ENCODE peak calls at places on chromosome 10, in ten cellular contexts. R is fibroblast of the aortic adventitia; G is endothelial cell; L is cardiac fibroblast; B is OCI-LY7; O is activated B cell treated with CpG ODN at 0.5 μM for 24 hours; N is tibial artery; C is A549; S is CD4-positive, alpha-beta T cell; W is Peyer's patch. K is an unnamed sample.

GRCh38 chr10:43166879-43167490 is 28.7 kb downstream of the CSGALNACT2 start:
- DNase-seq in L (no peak), S (no peak), B (peak), O (no peak), C (no peak), G (no peak), R (no peak), N (no peak), W (no peak), K (no peak)

GRCh38 chr10:33280217-33280616 is 54.2 kb downstream of the NRP1 start:
- DNase-seq in O (no peak), G (no peak), C (no peak), S (no peak), N (no peak), W (no peak), L (no peak), R (peak), B (no peak), K (no peak)

GRCh38 chr10:95445223-95445836 is 115.8 kb downstream of the SORBS1 start:
- DNase-seq in B (no peak), G (no peak), L (peak), N (peak), C (peak), O (no peak), S (no peak), R (peak), W (peak), K (peak)

GRCh38 chr10:97013568-97013967 is 172.2 kb downstream of the SLIT1 start:
- DNase-seq in O (no peak), C (no peak), B (no peak), N (no peak), G (no peak), R (no peak), S (no peak), W (no peak), L (no peak), K (no peak)

GRCh38 chr10:49550563-49550962 is 11.6 kb upstream of the ERCC6 start:
- DNase-seq in R (peak), N (no peak), W (no peak), G (no peak), C (no peak), S (no peak), L (peak), B (no peak), O (no peak), K (no peak)

GRCh38 chr10:33337335-33337854 is 2.9 kb upstream of the NRP1 start:
- DNase-seq in L (peak), R (peak), W (no peak), O (no peak), G (peak), C (peak), B (no peak), S (no peak), N (peak), K (peak)

GRCh38 chr10:86333813-86334514 is 32.6 kb downstream of the GRID1 start:
- DNase-seq in C (no peak), W (no peak), S (no peak), O (no peak), G (no peak), L (no peak), R (no peak), B (no peak), N (no peak), K (no peak)

GRCh38 chr10:78688945-78689935 is 379.5 kb upstream of the ZMIZ1 start:
- DNase-seq in O (no peak), N (peak), W (no peak), L (peak), S (no peak), R (peak), B (no peak), G (no peak), C (no peak), K (peak)

GRCh38 chr10:31129261-31129660 is 97.6 kb upstream of the ZNF438 start:
- DNase-seq in W (no peak), O (no peak), B (no peak), L (peak), G (no peak), R (peak), C (no peak), S (no peak), N (peak), K (peak)

GRCh38 chr10:50575477-50576244 is 48.1 kb downstream of the SGMS1 start:
- DNase-seq in G (no peak), B (no peak), W (no peak), O (no peak), R (no peak), S (no peak), L (no peak), N (no peak), C (no peak), K (no peak)

GRCh38 chr10:19817251-19818046 is 1.2 kb downstream of the PLXDC2 start:
- DNase-seq in L (peak), S (no peak), C (no peak), R (no peak), N (peak), O (no peak), B (no peak), W (no peak), G (peak), K (peak)

GRCh38 chr10:133123746-133124356 is 36.1 kb downstream of the ADGRA1 start:
- DNase-seq in C (no peak), S (no peak), B (no peak), W (no peak), G (no peak), L (no peak), R (no peak), O (no peak), N (no peak), K (no peak)

GRCh38 chr10:78529262-78529661 is 495.6 kb downstream of the RPS24 start:
- DNase-seq in L (no peak), S (no peak), C (no peak), G (no peak), N (no peak), B (no peak), R (no peak), W (no peak), O (no peak), K (no peak)

GRCh38 chr10:33145451-33146188 is 187.6 kb upstream of the ITGB1 start:
- DNase-seq in B (no peak), W (no peak), G (no peak), O (no peak), C (no peak), N (no peak), L (peak), R (no peak), S (no peak), K (no peak)

GRCh38 chr10:60405172-60405571 is 15.5 kb upstream of the ANK3 start:
- DNase-seq in O (no peak), S (no peak), B (no peak), C (no peak), R (no peak), N (no peak), L (no peak), G (no peak), W (no peak), K (no peak)

GRCh38 chr10:119803264-119803663 is 69.4 kb downstream of the MCMBP start:
- DNase-seq in S (no peak), R (peak), O (no peak), N (no peak), L (peak), C (no peak), G (no peak), B (no peak), W (no peak), K (no peak)

GRCh38 chr10:113732160-113732881 is 19.2 kb upstream of the PLEKHS1 start:
- DNase-seq in N (no peak), B (no peak), S (no peak), O (no peak), R (no peak), G (no peak), L (no peak), W (no peak), C (no peak), K (no peak)

DNA sequence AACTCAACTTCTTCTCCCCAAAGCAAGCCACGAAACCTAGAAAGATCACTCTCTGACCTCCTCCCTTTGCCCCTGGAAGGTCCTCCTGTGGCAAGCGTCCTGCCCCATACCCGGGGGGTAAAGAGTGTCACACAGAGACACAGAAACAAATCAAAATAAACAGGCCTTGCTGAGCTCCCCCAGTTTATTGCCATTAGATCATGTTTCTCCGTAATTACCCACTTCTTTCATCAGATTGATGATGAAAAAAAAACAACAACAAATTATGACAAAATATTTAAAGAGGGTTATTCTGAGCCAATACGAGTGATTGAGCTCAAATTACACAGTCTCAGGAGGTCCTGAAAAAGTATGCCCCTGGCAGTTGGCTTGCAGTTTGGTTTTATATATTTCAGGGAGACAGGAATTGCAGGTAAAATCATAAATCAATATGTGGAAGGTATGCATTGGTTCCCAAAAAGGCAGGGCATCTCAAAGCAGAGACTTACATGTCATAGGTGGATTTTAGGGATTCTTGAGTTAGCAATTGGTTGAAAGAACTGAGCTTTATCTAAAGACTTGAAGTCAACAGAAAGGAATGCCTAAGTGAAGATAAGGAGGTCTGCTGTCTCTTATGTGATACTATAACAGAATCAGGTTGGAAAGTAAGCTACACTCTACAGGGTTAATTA is 86.2 kb downstream of the APBB1IP start:
- DNase-seq in G (no peak), N (no peak), W (no peak), S (no peak), R (peak), L (no peak), C (no peak), B (no peak), O (no peak), K (no peak)
- TF ChIP-seq CTCF in G (no peak), N (no peak), W (no peak), S (no peak), R (no peak), L (no peak), C (no peak), B (no peak), O (no peak), K (no peak)

DNA sequence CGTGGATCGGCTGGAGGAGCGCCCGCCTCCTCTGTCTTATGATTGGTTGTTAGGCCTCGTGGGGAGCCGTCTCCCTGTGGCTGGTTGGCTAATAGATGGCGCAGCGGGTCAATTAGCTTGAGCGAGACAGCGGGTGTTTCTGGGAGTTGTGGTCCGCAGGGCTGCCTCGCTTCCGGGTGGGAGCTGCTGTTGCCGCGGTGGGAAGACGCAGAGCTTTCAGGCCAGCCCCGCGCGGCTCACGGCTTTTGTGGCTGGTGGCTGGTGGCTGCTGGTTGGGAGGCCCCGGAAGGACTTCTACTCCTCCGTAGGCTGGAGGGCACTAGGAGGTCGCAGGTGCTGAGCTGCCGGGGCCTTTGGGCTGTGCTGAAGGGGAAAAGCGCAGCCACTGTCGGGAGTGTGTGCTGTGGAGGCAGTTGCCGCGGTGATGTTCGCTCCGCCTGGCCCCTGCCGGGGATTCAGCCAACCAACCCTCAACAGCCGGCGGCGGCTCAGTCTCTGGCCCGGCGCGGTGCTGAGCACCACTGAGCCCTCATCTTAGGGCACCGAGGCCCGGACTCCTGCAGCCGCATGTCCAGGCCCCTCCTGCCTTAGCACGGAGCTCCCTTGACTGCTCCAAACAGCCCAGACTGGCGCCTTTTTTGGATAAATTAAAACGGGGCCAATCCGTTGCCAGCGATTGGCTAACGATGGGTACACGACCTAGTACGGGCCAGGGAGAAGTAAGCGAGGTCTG is 651 bp upstream of the C10orf143 start:
- DNase-seq in C (peak), W (peak), B (peak), O (peak), L (peak), R (peak), N (peak), S (peak), G (peak), K (peak)
- TF ChIP-seq CTCF in C (no peak), W (no peak), B (no peak), O (no peak), L (no peak), R (peak), N (peak), S (no peak), G (no peak), K (no peak)

DNA sequence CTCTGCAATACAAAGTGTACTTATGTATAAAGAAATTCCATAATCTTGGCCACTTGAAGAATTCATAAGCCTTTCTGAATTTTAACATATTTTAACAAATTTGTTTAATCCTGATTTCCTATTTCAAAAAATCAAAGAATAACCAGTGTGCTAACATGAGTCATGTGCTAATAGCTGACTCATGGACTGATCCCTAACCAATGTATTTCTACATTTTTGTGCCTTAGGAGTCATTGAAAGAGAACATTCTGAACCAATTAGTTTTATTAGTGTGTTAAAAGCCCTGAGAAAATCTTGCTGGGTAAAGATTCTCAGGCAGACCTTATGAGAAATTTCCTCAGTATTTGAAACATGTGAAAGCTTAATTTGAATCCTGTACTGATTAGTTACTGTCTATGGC is 73.1 kb upstream of the CCAR1 start:
- DNase-seq in R (peak), N (no peak), O (no peak), W (no peak), G (no peak), L (peak), B (no peak), C (peak), S (no peak), K (no peak)
- TF ChIP-seq CTCF in R (no peak), N (no peak), O (no peak), W (no peak), G (no peak), L (no peak), B (no peak), C (no peak), S (no peak), K (no peak)

GRCh38 chr10:82932426-82932825 is 1057.4 kb downstream of the NRG3 start:
- DNase-seq in W (no peak), L (no peak), S (no peak), G (no peak), O (no peak), N (no peak), R (no peak), C (no peak), B (no peak), K (no peak)

GRCh38 chr10:82934947-82935346 is 1060.0 kb downstream of the NRG3 start:
- DNase-seq in C (no peak), B (no peak), N (no peak), G (no peak), L (no peak), S (no peak), O (no peak), R (no peak), W (no peak), K (no peak)

GRCh38 chr10:82938331-82938730 is 1063.3 kb downstream of the NRG3 start:
- DNase-seq in W (no peak), B (no peak), R (no peak), N (no peak), S (no peak), G (no peak), L (no peak), C (no peak), O (no peak), K (no peak)

DNA sequence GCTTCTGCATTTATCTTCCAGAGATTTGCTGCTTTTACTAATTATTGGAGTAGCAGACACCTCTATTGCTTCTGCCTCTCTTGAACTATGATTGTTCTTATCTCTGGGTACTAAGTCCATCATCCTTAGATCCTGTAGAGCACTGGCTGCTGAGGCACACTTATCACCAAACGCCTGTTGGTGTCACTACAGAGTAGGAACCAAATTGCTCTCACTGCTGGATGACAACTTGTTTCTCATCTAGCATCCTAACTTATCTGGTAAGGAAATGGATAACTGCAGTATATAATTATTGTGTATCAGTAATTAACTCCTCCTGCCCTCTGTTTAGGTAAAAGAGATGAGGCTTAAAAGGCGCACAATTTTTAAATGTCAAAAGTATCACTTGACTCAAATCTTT is 1059.4 kb downstream of the NRG3 start:
- DNase-seq in B (peak), L (no peak), R (no peak), W (no peak), G (no peak), S (no peak), C (no peak), N (no peak), O (no peak), K (no peak)
- TF ChIP-seq CTCF in B (peak), L (peak), R (no peak), W (no peak), G (no peak), S (no peak), C (no peak), N (no peak), O (no peak), K (no peak)

GRCh38 chr10:29481906-29482440 is 152.8 kb downstream of the SVIL start:
- DNase-seq in W (no peak), N (no peak), B (peak), S (no peak), G (no peak), L (peak), O (no peak), C (no peak), R (peak), K (no peak)

GRCh38 chr10:29480281-29480954 is 154.4 kb downstream of the SVIL start:
- DNase-seq in L (no peak), N (no peak), W (no peak), S (no peak), R (no peak), B (peak), G (no peak), C (no peak), O (no peak), K (no peak)

GRCh38 chr10:29486466-29486865 is 148.3 kb downstream of the SVIL start:
- DNase-seq in R (no peak), C (no peak), N (no peak), O (no peak), S (no peak), W (no peak), G (no peak), L (no peak), B (no peak), K (no peak)

GRCh38 chr10:29479081-29479917 is 155.5 kb downstream of the SVIL start:
- DNase-seq in S (peak), C (no peak), N (no peak), B (peak), G (no peak), O (no peak), W (no peak), L (no peak), R (no peak), K (no peak)

DNA sequence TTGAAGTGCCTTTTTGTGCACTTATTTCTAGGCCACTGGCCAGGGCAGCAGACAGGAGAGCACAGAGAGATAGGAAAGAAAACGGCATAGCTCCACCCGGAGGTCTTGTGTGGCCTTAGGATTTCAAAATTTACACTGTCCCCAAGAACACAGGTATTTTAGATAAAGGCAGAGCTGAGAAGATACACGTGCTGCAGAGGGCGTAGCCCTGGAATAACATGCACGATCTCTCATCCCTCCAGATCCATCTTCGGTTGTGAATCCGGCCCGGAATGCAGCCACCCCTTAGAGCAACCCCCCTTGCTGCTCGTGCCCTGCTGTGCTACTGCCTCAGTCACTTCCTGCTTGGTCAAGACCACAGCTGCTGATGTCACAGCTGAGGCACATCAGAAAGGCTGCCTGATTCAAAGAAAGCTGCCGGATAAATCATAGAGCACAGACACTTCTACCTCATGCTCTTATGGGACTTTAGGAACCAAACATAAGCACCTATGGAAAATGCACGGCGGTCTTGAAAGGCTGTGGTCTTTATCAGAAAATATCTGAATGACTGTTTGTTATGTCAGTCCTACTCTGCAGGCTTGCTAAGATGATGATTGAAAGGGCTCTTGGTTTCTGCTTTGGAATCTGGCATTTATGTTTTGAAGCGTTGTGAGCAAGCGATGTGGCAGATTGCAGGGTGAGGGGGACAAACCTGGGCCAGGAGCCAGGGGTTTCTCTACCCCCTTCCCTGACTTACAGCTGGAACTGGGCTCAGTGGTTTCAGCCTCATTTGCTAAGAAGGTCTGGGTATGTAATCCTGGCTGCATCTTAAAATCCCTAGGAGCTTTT is 152.0 kb downstream of the SVIL start:
- DNase-seq in N (no peak), R (peak), W (no peak), S (peak), C (no peak), B (peak), G (no peak), L (peak), O (no peak), K (no peak)
- TF ChIP-seq CTCF in N (no peak), R (no peak), W (no peak), S (no peak), C (no peak), B (peak), G (no peak), L (no peak), O (no peak), K (no peak)

DNA sequence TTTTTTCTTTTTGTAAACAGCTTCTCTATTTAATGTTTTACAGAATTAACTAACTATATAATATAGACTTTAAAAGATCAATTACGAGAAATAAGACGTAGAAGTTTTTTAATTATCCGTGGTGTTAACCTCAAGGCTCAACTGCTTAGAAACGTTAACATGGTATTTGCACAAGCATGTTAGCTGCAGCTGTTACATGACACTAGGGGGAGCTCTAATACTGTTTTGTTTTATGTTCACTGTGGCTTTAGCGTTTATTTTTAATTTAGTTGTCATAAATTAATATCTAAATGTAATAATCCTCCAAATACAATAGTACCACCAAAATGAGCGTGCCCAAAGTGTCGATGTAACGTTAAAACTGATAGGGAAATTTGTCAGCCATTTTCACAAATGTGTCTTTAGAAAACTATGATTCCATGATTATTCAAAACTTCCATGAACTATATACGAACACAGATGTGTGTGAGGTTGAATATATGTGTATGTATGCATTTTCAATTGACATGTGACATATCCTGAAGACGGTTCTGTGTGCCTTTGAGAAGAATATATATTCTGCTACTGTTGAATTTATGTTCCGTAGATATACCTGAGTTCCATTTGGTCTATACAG is 828.8 kb upstream of the MBL2 start:
- DNase-seq in W (no peak), B (peak), O (no peak), C (peak), G (no peak), L (peak), S (no peak), R (peak), N (no peak), K (no peak)
- TF ChIP-seq CTCF in W (no peak), B (peak), O (peak), C (peak), G (peak), L (peak), S (peak), R (peak), N (peak), K (peak)